ENCODE peak calls at places on chromosome 1, in nine cellular contexts. One of them, this sample, is unnamed.

GRCh38 chr1:53783056-53783455 is 44.1 kb upstream of the GLIS1 start:
- DNase-seq in posterior vena cava: no peak
- DNase-seq in activated gamma-delta T cell treated with Interleukin-2 at 50 U/mL for 16 hours: no peak
- DNase-seq in thoracic aorta: no peak
- DNase-seq in pancreas: no peak
- DNase-seq in SK-N-MC: no peak
- DNase-seq in NCI-H2081: no peak
- DNase-seq in EL: peak
- DNase-seq in CD4-positive, alpha-beta T cell: no peak
- DNase-seq in this sample: no peak

GRCh38 chr1:245673920-245674414 is 519.2 kb downstream of the KIF26B start:
- DNase-seq in thoracic aorta: no peak
- DNase-seq in pancreas: no peak
- DNase-seq in posterior vena cava: no peak
- DNase-seq in EL: peak
- DNase-seq in SK-N-MC: no peak
- DNase-seq in CD4-positive, alpha-beta T cell: no peak
- DNase-seq in activated gamma-delta T cell treated with Interleukin-2 at 50 U/mL for 16 hours: no peak
- DNase-seq in NCI-H2081: peak
- DNase-seq in this sample: no peak

GRCh38 chr1:53076165-53076564 is 14.2 kb downstream of the PODN start:
- DNase-seq in activated gamma-delta T cell treated with Interleukin-2 at 50 U/mL for 16 hours: no peak
- DNase-seq in NCI-H2081: no peak
- DNase-seq in SK-N-MC: no peak
- DNase-seq in thoracic aorta: no peak
- DNase-seq in CD4-positive, alpha-beta T cell: no peak
- DNase-seq in posterior vena cava: peak
- DNase-seq in pancreas: no peak
- DNase-seq in EL: no peak
- DNase-seq in this sample: peak

GRCh38 chr1:164662955-164663354 is 104.0 kb downstream of the PBX1 start:
- DNase-seq in posterior vena cava: no peak
- DNase-seq in SK-N-MC: no peak
- DNase-seq in CD4-positive, alpha-beta T cell: no peak
- DNase-seq in pancreas: no peak
- DNase-seq in activated gamma-delta T cell treated with Interleukin-2 at 50 U/mL for 16 hours: no peak
- DNase-seq in thoracic aorta: no peak
- DNase-seq in NCI-H2081: no peak
- DNase-seq in EL: no peak
- DNase-seq in this sample: no peak

GRCh38 chr1:15252547-15252835 is 5.5 kb downstream of the FHAD1 start:
- DNase-seq in CD4-positive, alpha-beta T cell: no peak
- DNase-seq in thoracic aorta: no peak
- DNase-seq in pancreas: no peak
- DNase-seq in EL: no peak
- DNase-seq in SK-N-MC: no peak
- DNase-seq in posterior vena cava: no peak
- DNase-seq in NCI-H2081: no peak
- DNase-seq in activated gamma-delta T cell treated with Interleukin-2 at 50 U/mL for 16 hours: no peak
- DNase-seq in this sample: no peak

GRCh38 chr1:158148458-158148857 is 32.2 kb upstream of the CD1D start:
- DNase-seq in pancreas: no peak
- DNase-seq in thoracic aorta: no peak
- DNase-seq in CD4-positive, alpha-beta T cell: no peak
- DNase-seq in posterior vena cava: no peak
- DNase-seq in activated gamma-delta T cell treated with Interleukin-2 at 50 U/mL for 16 hours: no peak
- DNase-seq in SK-N-MC: no peak
- DNase-seq in EL: no peak
- DNase-seq in NCI-H2081: no peak
- DNase-seq in this sample: no peak

GRCh38 chr1:198771562-198772153 is 132.8 kb downstream of the PTPRC start:
- DNase-seq in EL: peak
- DNase-seq in activated gamma-delta T cell treated with Interleukin-2 at 50 U/mL for 16 hours: no peak
- DNase-seq in pancreas: no peak
- DNase-seq in NCI-H2081: peak
- DNase-seq in CD4-positive, alpha-beta T cell: no peak
- DNase-seq in posterior vena cava: no peak
- DNase-seq in SK-N-MC: peak
- DNase-seq in thoracic aorta: no peak
- DNase-seq in this sample: no peak

GRCh38 chr1:8816831-8817412 is 518 bp downstream of the RERE start:
- DNase-seq in EL: peak
- DNase-seq in activated gamma-delta T cell treated with Interleukin-2 at 50 U/mL for 16 hours: peak
- DNase-seq in thoracic aorta: no peak
- DNase-seq in pancreas: peak
- DNase-seq in NCI-H2081: peak
- DNase-seq in posterior vena cava: no peak
- DNase-seq in CD4-positive, alpha-beta T cell: no peak
- DNase-seq in SK-N-MC: no peak
- DNase-seq in this sample: peak

GRCh38 chr1:207397525-207397926 is 56.6 kb upstream of the CR2 start:
- DNase-seq in SK-N-MC: no peak
- DNase-seq in posterior vena cava: no peak
- DNase-seq in thoracic aorta: no peak
- DNase-seq in pancreas: no peak
- DNase-seq in NCI-H2081: no peak
- DNase-seq in CD4-positive, alpha-beta T cell: no peak
- DNase-seq in EL: peak
- DNase-seq in activated gamma-delta T cell treated with Interleukin-2 at 50 U/mL for 16 hours: no peak
- DNase-seq in this sample: no peak

GRCh38 chr1:221169447-221169889 is 290.2 kb downstream of the HLX start:
- DNase-seq in thoracic aorta: no peak
- DNase-seq in EL: peak
- DNase-seq in NCI-H2081: no peak
- DNase-seq in activated gamma-delta T cell treated with Interleukin-2 at 50 U/mL for 16 hours: no peak
- DNase-seq in pancreas: no peak
- DNase-seq in posterior vena cava: no peak
- DNase-seq in SK-N-MC: no peak
- DNase-seq in CD4-positive, alpha-beta T cell: no peak
- DNase-seq in this sample: no peak